ENCODE peak calls at places on chromosomes 7 and 10, in five cellular contexts. J is hepatocyte; V is CD8-positive, alpha-beta T cell; N is iPS DF 6.9; Y is IMR-90. B is an unnamed sample.

GRCh38 chr7:87344446-87344845 is 1.0 kb upstream of the CROT start:
- DNase-seq in J (no peak), V (no peak), N (no peak), Y (no peak), B (peak)

GRCh38 chr10:102422586-102423129 is 2.0 kb downstream of the FBXL15 start:
- DNase-seq in J (peak), V (peak), N (no peak), Y (peak), B (peak)

GRCh38 chr10:133246236-133246626 is 8.6 kb downstream of the VENTX start:
- DNase-seq in J (no peak), V (no peak), N (no peak), Y (no peak), B (no peak)

GRCh38 chr7:101586078-101586941 is 42.8 kb downstream of the MYL10 start:
- DNase-seq in J (peak), V (no peak), N (no peak), Y (no peak), B (no peak)

GRCh38 chr7:116525298-116525912 is 569 bp downstream of the CAV1 start:
- DNase-seq in J (peak), V (peak), N (no peak), Y (no peak), B (peak)

GRCh38 chr10:11501600-11501999 is 109.8 kb downstream of the USP6NL start:
- DNase-seq in J (no peak), V (no peak), N (no peak), Y (no peak), B (no peak)

GRCh38 chr7:26410156-26410555 is 118.5 kb downstream of the SNX10 start:
- DNase-seq in J (no peak), V (no peak), N (no peak), Y (no peak), B (no peak)

GRCh38 chr7:107594961-107595737 is 15.1 kb downstream of the BCAP29 start:
- DNase-seq in J (no peak), V (no peak), N (no peak), Y (peak), B (peak)

GRCh38 chr7:55516399-55516798 is 55.9 kb downstream of the VOPP1 start:
- DNase-seq in J (no peak), V (no peak), N (no peak), Y (no peak), B (no peak)

GRCh38 chr10:33224251-33224965 is 110.1 kb downstream of the NRP1 start:
- DNase-seq in J (no peak), V (no peak), N (no peak), Y (no peak), B (peak)

GRCh38 chr10:122163182-122164027 is 107.7 kb upstream of the BTBD16 start:
- DNase-seq in J (peak), V (no peak), N (peak), Y (peak), B (no peak)

GRCh38 chr10:58555170-58555929 is 42.7 kb downstream of the BICC1 start:
- DNase-seq in J (no peak), V (no peak), N (no peak), Y (no peak), B (no peak)

GRCh38 chr10:26052326-26052725 is 118.3 kb downstream of the MYO3A start:
- DNase-seq in J (no peak), V (no peak), N (no peak), Y (no peak), B (no peak)

GRCh38 chr10:12508165-12508564 is 158.8 kb downstream of the CAMK1D start:
- DNase-seq in J (no peak), V (no peak), N (no peak), Y (no peak), B (no peak)

GRCh38 chr10:57694956-57695605 is 572.6 kb downstream of the IPMK start:
- DNase-seq in J (no peak), V (no peak), N (no peak), Y (peak), B (no peak)

GRCh38 chr10:96501985-96502384 is 11.7 kb downstream of the TLL2 start:
- DNase-seq in J (peak), V (no peak), N (no peak), Y (no peak), B (no peak)

GRCh38 chr7:36289833-36290661 is 99.6 kb upstream of the ANLN start:
- DNase-seq in J (peak), V (no peak), N (no peak), Y (no peak), B (no peak)

DNA sequence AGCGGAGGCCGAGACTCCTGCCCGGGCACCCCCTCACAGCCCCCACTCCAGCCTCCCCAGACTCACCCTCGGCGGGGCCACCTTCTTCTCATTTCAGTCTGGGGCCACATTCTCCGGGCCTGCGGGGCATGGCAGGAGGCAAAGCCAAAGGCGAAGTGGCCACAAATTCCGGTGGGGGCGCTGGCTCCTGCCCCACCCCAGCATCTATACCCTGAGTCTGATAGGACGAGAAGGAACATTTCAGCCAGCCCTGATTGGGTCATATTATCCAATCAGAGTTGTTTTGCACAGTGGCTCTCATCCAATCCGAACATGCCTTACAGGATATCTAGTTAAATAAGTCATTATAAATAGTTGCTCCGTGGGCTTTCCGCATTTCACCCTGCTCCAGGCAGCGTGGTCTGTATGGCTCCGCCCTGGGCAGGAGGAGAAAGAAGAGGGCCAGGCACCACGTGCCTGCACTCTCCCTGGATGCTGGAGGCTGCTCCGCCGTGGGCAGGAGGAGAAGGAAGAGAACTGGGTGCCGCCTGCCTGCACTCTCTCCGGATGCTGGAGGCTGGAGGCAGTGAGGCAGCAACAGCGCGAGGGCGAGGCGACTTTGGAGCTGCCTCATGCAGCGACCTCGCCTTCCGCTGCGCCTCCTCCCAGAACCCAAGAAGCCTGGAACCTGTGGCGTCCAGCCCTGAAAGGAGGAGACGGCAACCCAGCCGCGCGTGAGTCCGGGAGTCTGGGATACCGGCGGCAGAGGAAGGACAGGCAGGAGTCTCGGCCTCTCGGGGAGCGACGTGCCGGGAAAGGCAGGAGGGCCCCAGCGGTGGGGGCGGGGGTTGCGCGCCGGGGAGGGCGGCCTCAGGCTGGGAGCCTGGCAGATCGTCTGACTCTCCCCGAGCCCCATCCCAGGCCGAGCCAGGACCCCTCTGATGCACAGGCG is 162.9 kb downstream of the ZNF33B start:
- DNase-seq in J (no peak), V (no peak), N (no peak), Y (peak), B (peak)
- H3K4me3 ChIP-seq in J (no peak), V (no peak), N (no peak), Y (peak), B (peak)

GRCh38 chr7:20012100-20012499 is 205.1 kb downstream of the MACC1 start:
- DNase-seq in J (no peak), V (no peak), N (no peak), Y (no peak), B (peak)
- H3K4me3 ChIP-seq in J (no peak), V (no peak), N (no peak), Y (no peak), B (no peak)

GRCh38 chr10:100713049-100713858 is 32.1 kb upstream of the PAX2 start:
- DNase-seq in J (no peak), V (no peak), N (no peak), Y (no peak), B (no peak)
- H3K4me3 ChIP-seq in J (no peak), V (no peak), N (peak), Y (no peak), B (no peak)

DNA sequence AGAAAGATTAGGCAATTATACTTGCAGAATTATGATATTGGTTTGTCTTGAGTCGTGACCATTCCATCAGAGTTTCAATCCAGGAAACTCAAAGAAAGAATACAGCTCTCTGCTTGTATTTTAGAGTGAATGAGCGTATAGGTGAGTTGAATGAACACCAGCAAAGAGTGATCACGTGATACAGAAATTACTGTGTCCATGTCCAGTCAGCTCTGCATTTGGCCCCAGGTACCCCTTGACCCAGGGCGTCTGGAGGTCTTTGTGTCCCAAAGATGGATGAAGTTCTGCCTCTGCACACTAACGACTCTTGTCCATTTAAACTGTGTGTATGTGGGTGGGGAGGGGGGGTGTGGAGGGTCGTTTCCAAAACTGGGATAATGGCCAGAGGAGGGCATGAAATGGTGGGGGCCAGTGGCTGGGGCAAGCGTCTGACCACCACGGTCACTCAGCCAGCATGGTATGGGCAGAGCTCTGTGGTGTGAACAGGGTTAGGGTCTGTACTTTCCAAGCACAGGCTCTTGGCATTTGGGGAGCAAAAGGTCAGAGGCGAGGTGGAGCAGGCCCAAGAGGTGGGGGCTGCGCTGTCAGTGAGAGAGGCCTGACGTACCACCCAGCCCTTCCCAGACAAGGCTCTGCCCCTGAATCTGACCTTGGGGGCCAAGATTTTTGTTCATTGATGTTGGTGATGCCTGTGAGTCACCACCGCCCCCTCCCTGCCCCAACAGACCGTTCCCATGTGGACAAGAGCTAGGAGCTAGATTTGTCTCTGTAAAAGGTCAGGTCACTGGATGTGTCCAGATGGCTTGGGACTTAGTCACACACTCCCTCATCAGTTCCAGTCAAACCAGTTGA is 1.4 kb downstream of the PTPRE start:
- DNase-seq in J (no peak), V (no peak), N (no peak), Y (peak), B (no peak)
- H3K4me3 ChIP-seq in J (no peak), V (no peak), N (no peak), Y (no peak), B (no peak)

GRCh38 chr7:130365093-130365492 is 15.2 kb upstream of the CPA1 start:
- DNase-seq in J (no peak), V (no peak), N (no peak), Y (no peak), B (no peak)
- H3K4me3 ChIP-seq in J (no peak), V (no peak), N (no peak), Y (no peak), B (no peak)

GRCh38 chr10:103449208-103450144 is 2.7 kb downstream of the CALHM2 start:
- DNase-seq in J (no peak), V (no peak), N (no peak), Y (no peak), B (no peak)
- H3K4me3 ChIP-seq in J (no peak), V (no peak), N (no peak), Y (no peak), B (peak)

DNA sequence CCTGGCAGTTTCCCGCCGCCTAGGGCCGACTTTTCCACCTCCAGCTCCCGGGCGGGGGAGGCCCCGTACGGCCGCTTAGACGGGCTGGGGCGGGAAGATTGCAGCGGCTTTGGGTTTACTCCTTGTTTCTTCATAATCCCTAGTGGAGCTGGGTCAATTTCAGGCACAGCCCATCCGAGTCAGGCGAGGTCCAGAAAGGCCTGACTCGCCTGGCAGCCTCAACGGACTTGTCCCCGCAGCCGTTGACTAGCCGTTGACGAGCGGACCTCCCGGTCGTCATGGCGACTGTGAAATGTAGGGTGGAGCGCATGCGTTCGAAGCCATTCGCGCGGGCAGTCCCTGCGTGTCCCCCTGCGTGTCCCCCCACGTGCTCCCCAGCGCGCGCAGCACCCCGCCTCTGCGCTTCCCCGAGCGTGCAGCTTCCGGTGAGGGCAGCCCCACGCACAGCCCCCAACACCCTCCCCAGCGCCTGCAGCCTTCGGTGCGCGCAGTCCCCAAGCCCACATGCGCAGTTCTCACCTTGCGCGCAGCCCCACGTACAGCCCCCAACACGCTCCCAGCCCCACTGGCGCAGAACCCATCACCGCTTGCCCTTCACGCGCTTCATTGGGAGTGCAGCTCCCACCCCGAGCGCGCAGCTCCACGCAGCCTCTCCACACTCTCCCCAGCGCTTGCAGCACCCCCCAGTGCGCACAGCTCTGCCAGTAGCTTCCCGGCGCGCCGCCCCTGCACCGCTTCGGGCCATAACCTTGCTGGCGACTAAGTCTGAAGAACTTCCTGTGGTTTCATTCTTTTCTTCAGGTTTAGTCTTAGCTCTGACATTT is 67.8 kb downstream of the TBX20 start:
- DNase-seq in J (peak), V (no peak), N (no peak), Y (peak), B (peak)
- H3K4me3 ChIP-seq in J (peak), V (no peak), N (peak), Y (peak), B (peak)

GRCh38 chr10:128237710-128238109 is 111.5 kb upstream of the MKI67 start:
- DNase-seq in J (no peak), V (no peak), N (no peak), Y (no peak), B (no peak)

GRCh38 chr10:128233422-128233821 is 107.2 kb upstream of the MKI67 start:
- DNase-seq in J (no peak), V (no peak), N (no peak), Y (no peak), B (no peak)
- H3K4me3 ChIP-seq in J (no peak), V (no peak), N (no peak), Y (no peak), B (no peak)

GRCh38 chr7:35255417-35255798 is 1.5 kb upstream of the TBX20 start:
- DNase-seq in J (no peak), V (no peak), N (no peak), Y (no peak), B (no peak)

GRCh38 chr7:35254496-35255416 is 856 bp upstream of the TBX20 start:
- DNase-seq in J (peak), V (no peak), N (no peak), Y (no peak), B (no peak)

GRCh38 chr7:35252584-35252983 is 1.3 kb downstream of the TBX20 start:
- DNase-seq in J (no peak), V (no peak), N (no peak), Y (no peak), B (peak)

GRCh38 chr7:35253182-35253679 is 669 bp downstream of the TBX20 start:
- DNase-seq in J (no peak), V (no peak), N (no peak), Y (no peak), B (peak)

GRCh38 chr7:35253680-35254495 is at the start of gene TBX20:
- DNase-seq in J (peak), V (no peak), N (no peak), Y (peak), B (peak)
- H3K4me3 ChIP-seq in J (peak), V (no peak), N (peak), Y (peak), B (peak)

B was measured in fibroblast of the aortic adventitia.